ENCODE peak calls at places on chromosomes 12 and 14, in five cellular contexts. One of them, this sample, is unnamed.

GRCh38 chr12:95582230-95583058 is 31.2 kb upstream of the USP44 start:
- DNase-seq in activated naive CD4-positive, alpha-beta T cell treated with anti-CD3 and anti-CD28 coated beads, Interleukin-2, amount 10 ng/mL, durations not matched to agents 7 days and 5 days: no peak
- DNase-seq in T-helper 2 cell: no peak
- DNase-seq in Kasumi-1: no peak
- DNase-seq in HS-27A: no peak
- DNase-seq in this sample: peak

GRCh38 chr12:118061011-118061875 is at the start of gene WSB2:
- DNase-seq in activated naive CD4-positive, alpha-beta T cell treated with anti-CD3 and anti-CD28 coated beads, Interleukin-2, amount 10 ng/mL, durations not matched to agents 7 days and 5 days: peak
- DNase-seq in T-helper 2 cell: peak
- DNase-seq in Kasumi-1: peak
- DNase-seq in HS-27A: no peak
- DNase-seq in this sample: peak

GRCh38 chr12:113268621-113269020 is 47.4 kb downstream of the TPCN1 start:
- DNase-seq in activated naive CD4-positive, alpha-beta T cell treated with anti-CD3 and anti-CD28 coated beads, Interleukin-2, amount 10 ng/mL, durations not matched to agents 7 days and 5 days: no peak
- DNase-seq in T-helper 2 cell: no peak
- DNase-seq in Kasumi-1: no peak
- DNase-seq in HS-27A: no peak
- DNase-seq in this sample: no peak

GRCh38 chr12:51797301-51797700 is 51.2 kb downstream of the FIGNL2 start:
- DNase-seq in activated naive CD4-positive, alpha-beta T cell treated with anti-CD3 and anti-CD28 coated beads, Interleukin-2, amount 10 ng/mL, durations not matched to agents 7 days and 5 days: no peak
- DNase-seq in T-helper 2 cell: no peak
- DNase-seq in Kasumi-1: no peak
- DNase-seq in HS-27A: no peak
- DNase-seq in this sample: no peak

GRCh38 chr12:27109339-27110023 is 27.1 kb upstream of the C12orf71 start:
- DNase-seq in activated naive CD4-positive, alpha-beta T cell treated with anti-CD3 and anti-CD28 coated beads, Interleukin-2, amount 10 ng/mL, durations not matched to agents 7 days and 5 days: no peak
- DNase-seq in T-helper 2 cell: no peak
- DNase-seq in Kasumi-1: no peak
- DNase-seq in HS-27A: peak
- DNase-seq in this sample: no peak

GRCh38 chr14:101193845-101194355 is 290.4 kb upstream of the RTL1 start:
- DNase-seq in activated naive CD4-positive, alpha-beta T cell treated with anti-CD3 and anti-CD28 coated beads, Interleukin-2, amount 10 ng/mL, durations not matched to agents 7 days and 5 days: no peak
- DNase-seq in T-helper 2 cell: no peak
- DNase-seq in Kasumi-1: no peak
- DNase-seq in HS-27A: no peak
- DNase-seq in this sample: no peak

GRCh38 chr12:54352022-54352531 is 12.2 kb downstream of the GPR84 start:
- DNase-seq in activated naive CD4-positive, alpha-beta T cell treated with anti-CD3 and anti-CD28 coated beads, Interleukin-2, amount 10 ng/mL, durations not matched to agents 7 days and 5 days: peak
- DNase-seq in T-helper 2 cell: no peak
- DNase-seq in Kasumi-1: no peak
- DNase-seq in HS-27A: no peak
- DNase-seq in this sample: no peak

GRCh38 chr12:54561164-54561563 is 11.8 kb downstream of the PDE1B start:
- DNase-seq in activated naive CD4-positive, alpha-beta T cell treated with anti-CD3 and anti-CD28 coated beads, Interleukin-2, amount 10 ng/mL, durations not matched to agents 7 days and 5 days: peak
- DNase-seq in T-helper 2 cell: no peak
- DNase-seq in Kasumi-1: no peak
- DNase-seq in HS-27A: no peak
- DNase-seq in this sample: peak

GRCh38 chr12:18074001-18074400 is 16.0 kb downstream of the RERGL start:
- DNase-seq in activated naive CD4-positive, alpha-beta T cell treated with anti-CD3 and anti-CD28 coated beads, Interleukin-2, amount 10 ng/mL, durations not matched to agents 7 days and 5 days: no peak
- DNase-seq in T-helper 2 cell: no peak
- DNase-seq in Kasumi-1: no peak
- DNase-seq in HS-27A: no peak
- DNase-seq in this sample: no peak

GRCh38 chr12:75969768-75970167 is 61.8 kb downstream of the PHLDA1 start:
- DNase-seq in activated naive CD4-positive, alpha-beta T cell treated with anti-CD3 and anti-CD28 coated beads, Interleukin-2, amount 10 ng/mL, durations not matched to agents 7 days and 5 days: no peak
- DNase-seq in T-helper 2 cell: no peak
- DNase-seq in Kasumi-1: no peak
- DNase-seq in HS-27A: no peak
- DNase-seq in this sample: no peak

GRCh38 chr14:88995437-88996198 is 171.2 kb downstream of the TTC8 start:
- DNase-seq in activated naive CD4-positive, alpha-beta T cell treated with anti-CD3 and anti-CD28 coated beads, Interleukin-2, amount 10 ng/mL, durations not matched to agents 7 days and 5 days: no peak
- DNase-seq in T-helper 2 cell: no peak
- DNase-seq in Kasumi-1: no peak
- DNase-seq in HS-27A: no peak
- DNase-seq in this sample: no peak

GRCh38 chr12:132432721-132433577 is 57.0 kb upstream of the FBRSL1 start:
- DNase-seq in activated naive CD4-positive, alpha-beta T cell treated with anti-CD3 and anti-CD28 coated beads, Interleukin-2, amount 10 ng/mL, durations not matched to agents 7 days and 5 days: no peak
- DNase-seq in T-helper 2 cell: no peak
- DNase-seq in Kasumi-1: no peak
- DNase-seq in HS-27A: no peak
- DNase-seq in this sample: no peak

GRCh38 chr12:82609234-82609914 is 77.3 kb upstream of the TMTC2 start:
- DNase-seq in activated naive CD4-positive, alpha-beta T cell treated with anti-CD3 and anti-CD28 coated beads, Interleukin-2, amount 10 ng/mL, durations not matched to agents 7 days and 5 days: no peak
- DNase-seq in T-helper 2 cell: no peak
- DNase-seq in Kasumi-1: no peak
- DNase-seq in HS-27A: no peak
- DNase-seq in this sample: no peak

GRCh38 chr12:69898236-69898635 is 73.2 kb downstream of the MYRFL start:
- DNase-seq in activated naive CD4-positive, alpha-beta T cell treated with anti-CD3 and anti-CD28 coated beads, Interleukin-2, amount 10 ng/mL, durations not matched to agents 7 days and 5 days: no peak
- DNase-seq in T-helper 2 cell: no peak
- DNase-seq in Kasumi-1: no peak
- DNase-seq in HS-27A: no peak
- DNase-seq in this sample: no peak

GRCh38 chr14:96285667-96286066 is 29.7 kb downstream of the BDKRB1 start:
- DNase-seq in activated naive CD4-positive, alpha-beta T cell treated with anti-CD3 and anti-CD28 coated beads, Interleukin-2, amount 10 ng/mL, durations not matched to agents 7 days and 5 days: no peak
- DNase-seq in T-helper 2 cell: no peak
- DNase-seq in Kasumi-1: no peak
- DNase-seq in HS-27A: no peak
- DNase-seq in this sample: no peak

GRCh38 chr12:113268136-113268535 is 46.9 kb downstream of the TPCN1 start:
- DNase-seq in activated naive CD4-positive, alpha-beta T cell treated with anti-CD3 and anti-CD28 coated beads, Interleukin-2, amount 10 ng/mL, durations not matched to agents 7 days and 5 days: no peak
- DNase-seq in T-helper 2 cell: no peak
- DNase-seq in Kasumi-1: no peak
- DNase-seq in HS-27A: no peak
- DNase-seq in this sample: no peak

GRCh38 chr14:55398679-55399078 is 13.0 kb downstream of the ATG14 start:
- DNase-seq in activated naive CD4-positive, alpha-beta T cell treated with anti-CD3 and anti-CD28 coated beads, Interleukin-2, amount 10 ng/mL, durations not matched to agents 7 days and 5 days: no peak
- DNase-seq in T-helper 2 cell: no peak
- DNase-seq in Kasumi-1: no peak
- DNase-seq in HS-27A: peak
- DNase-seq in this sample: peak

GRCh38 chr14:101062611-101063010 is 159.1 kb upstream of the RTL1 start:
- DNase-seq in activated naive CD4-positive, alpha-beta T cell treated with anti-CD3 and anti-CD28 coated beads, Interleukin-2, amount 10 ng/mL, durations not matched to agents 7 days and 5 days: no peak
- DNase-seq in T-helper 2 cell: no peak
- DNase-seq in Kasumi-1: no peak
- DNase-seq in HS-27A: no peak
- DNase-seq in this sample: no peak

GRCh38 chr14:54642950-54643695 is 76.2 kb downstream of the SAMD4A start:
- DNase-seq in activated naive CD4-positive, alpha-beta T cell treated with anti-CD3 and anti-CD28 coated beads, Interleukin-2, amount 10 ng/mL, durations not matched to agents 7 days and 5 days: no peak
- DNase-seq in T-helper 2 cell: no peak
- DNase-seq in Kasumi-1: peak
- DNase-seq in HS-27A: no peak
- DNase-seq in this sample: peak

GRCh38 chr12:124837958-124838803 is 25.5 kb downstream of the SCARB1 start:
- DNase-seq in activated naive CD4-positive, alpha-beta T cell treated with anti-CD3 and anti-CD28 coated beads, Interleukin-2, amount 10 ng/mL, durations not matched to agents 7 days and 5 days: no peak
- DNase-seq in T-helper 2 cell: no peak
- DNase-seq in Kasumi-1: no peak
- DNase-seq in HS-27A: peak
- DNase-seq in this sample: no peak

GRCh38 chr14:103091041-103091882 is 3.3 kb upstream of the EXOC3L4 start:
- DNase-seq in activated naive CD4-positive, alpha-beta T cell treated with anti-CD3 and anti-CD28 coated beads, Interleukin-2, amount 10 ng/mL, durations not matched to agents 7 days and 5 days: peak
- DNase-seq in T-helper 2 cell: peak
- DNase-seq in Kasumi-1: peak
- DNase-seq in HS-27A: no peak
- DNase-seq in this sample: peak

This sample was measured in NB4.